ENCODE peak calls at places on chromosomes 12 and 14, in six cellular contexts. C is stimulated activated CD4-positive, alpha-beta T cell treated with anti-CD3 and anti-CD28 coated beads, TNF-alpha, amount 100 ng/mL, for 1 hour; R is activated T-helper 1 cell treated with anti-CD3 and anti-CD28 coated beads, Interleukin-2, amount 50 U/mL, for 16 hours; A is memory B cell; L is CD8-positive, alpha-beta memory T cell; I is effector CD4-positive, alpha-beta T cell. K is an unnamed sample.

GRCh38 chr12:50032516-50033316 is 7.4 kb upstream of the RACGAP1 start:
- DNase-seq in C (no peak), R (no peak), A (no peak), L (no peak), I (no peak), K (no peak)

GRCh38 chr14:93347850-93348249 is 868 bp downstream of the COX8C start:
- DNase-seq in C (no peak), R (no peak), A (no peak), L (no peak), I (no peak), K (no peak)

GRCh38 chr14:73764881-73765280 is 50.7 kb upstream of the PNMA1 start:
- DNase-seq in C (no peak), R (no peak), A (no peak), L (no peak), I (no peak), K (no peak)

GRCh38 chr14:104427126-104427851 is 152.3 kb upstream of the C14orf180 start:
- DNase-seq in C (no peak), R (no peak), A (no peak), L (no peak), I (no peak), K (no peak)

GRCh38 chr14:75295061-75295461 is 16.4 kb downstream of the FOS start:
- DNase-seq in C (no peak), R (no peak), A (no peak), L (peak; percentile 54), I (no peak), K (no peak)

GRCh38 chr12:120847392-120848157 is 56.6 kb downstream of the SPPL3 start:
- DNase-seq in C (no peak), R (no peak), A (no peak), L (no peak), I (no peak), K (no peak)

GRCh38 chr14:36857842-36858445 is 196.3 kb downstream of the PAX9 start:
- DNase-seq in C (no peak), R (no peak), A (no peak), L (no peak), I (no peak), K (no peak)

GRCh38 chr12:79252358-79253075 is 387.9 kb downstream of the SYT1 start:
- DNase-seq in C (no peak), R (no peak), A (no peak), L (no peak), I (no peak), K (no peak)

GRCh38 chr14:99361596-99362220 is 89.7 kb upstream of the BCL11B start:
- DNase-seq in C (no peak), R (no peak), A (no peak), L (no peak), I (no peak), K (no peak)

GRCh38 chr14:90846511-90846910 is 30.3 kb upstream of the TTC7B start:
- DNase-seq in C (no peak), R (no peak), A (no peak), L (no peak), I (no peak), K (no peak)

GRCh38 chr14:22099942-22100763 is 426.5 kb upstream of the OR4E1 start:
- DNase-seq in C (peak; percentile 8), R (peak; percentile 15), A (no peak), L (peak; percentile 61), I (peak; percentile 44), K (no peak)

GRCh38 chr14:82642425-82642824 is 1108.8 kb upstream of the SEL1L start:
- DNase-seq in C (no peak), R (no peak), A (no peak), L (no peak), I (no peak), K (no peak)

GRCh38 chr12:19198272-19198671 is 68.7 kb downstream of the PLEKHA5 start:
- DNase-seq in C (no peak), R (no peak), A (no peak), L (no peak), I (no peak), K (no peak)

GRCh38 chr12:93886533-93887511 is 209.6 kb downstream of the CRADD start:
- DNase-seq in C (no peak), R (no peak), A (no peak), L (no peak), I (no peak), K (no peak)

GRCh38 chr12:117664169-117664568 is 302.7 kb upstream of the NOS1 start:
- DNase-seq in C (no peak), R (no peak), A (no peak), L (no peak), I (no peak), K (no peak)

GRCh38 chr14:93915070-93915705 is 12.0 kb upstream of the FAM181A start:
- DNase-seq in C (no peak), R (no peak), A (no peak), L (no peak), I (no peak), K (no peak)

GRCh38 chr12:40310201-40310600 is 85.4 kb downstream of the LRRK2 start:
- DNase-seq in C (no peak), R (no peak), A (no peak), L (no peak), I (no peak), K (no peak)

K was measured in activated naive CD8-positive, alpha-beta T cell treated with anti-CD3 and anti-CD28 coated beads, Interleukin-2, amount 50 U/mL, for 16 hours.